ENCODE peak calls at places on chromosomes 11 and 22, in seven cellular contexts. E is stomach, A is neural progenitor cell, M is left ventricle myocardium inferior, W is heart right ventricle, B is uterus, K is Peyer's patch. D is an unnamed sample. For H3K4me1 and H3K36me3, the result is how much of the 10 kb centered on the place peaks cover.

GRCh38 chr11:66317766-66318575 is 1.1 kb upstream of the CD248 start:
- DNase-seq in K (peak), W (no peak), A (peak), B (peak), E (peak), M (peak), D (peak)

GRCh38 chr11:119346605-119347004 is at the start of gene MFRP:
- DNase-seq in B (no peak), K (no peak), E (no peak), W (no peak), A (no peak), M (no peak), D (no peak)

GRCh38 chr11:115930276-115930675 is 426.1 kb upstream of the CADM1 start:
- DNase-seq in K (no peak), E (no peak), B (no peak), M (no peak), W (no peak), A (no peak), D (no peak)

GRCh38 chr11:63920126-63920869 is 3.3 kb upstream of the RCOR2 start:
- DNase-seq in A (peak), W (peak), B (no peak), K (peak), E (peak), M (peak), D (peak)

GRCh38 chr11:133269272-133269671 is 263.0 kb downstream of the OPCML start:
- DNase-seq in K (no peak), W (no peak), B (no peak), E (no peak), M (no peak), A (no peak), D (no peak)

GRCh38 chr11:40606800-40607199 is 852.7 kb downstream of the LRRC4C start:
- DNase-seq in E (no peak), M (no peak), W (no peak), A (no peak), B (no peak), K (no peak), D (no peak)

GRCh38 chr11:64705501-64705900 is 17.5 kb downstream of the NRXN2 start:
- DNase-seq in K (no peak), B (no peak), A (no peak), W (no peak), M (no peak), E (no peak), D (no peak)

GRCh38 chr11:127000291-127000968 is at the start of gene KIRREL3:
- DNase-seq in A (peak), B (no peak), W (peak), M (no peak), K (no peak), E (no peak), D (no peak)

GRCh38 chr11:87428266-87428665 is 390.5 kb downstream of the TMEM135 start:
- DNase-seq in M (no peak), E (no peak), K (no peak), W (no peak), A (no peak), B (no peak), D (no peak)

GRCh38 chr22:45284705-45285305 is at the start of gene UPK3A:
- DNase-seq in W (peak), M (peak), A (peak), E (peak), B (no peak), K (peak), D (peak)

GRCh38 chr11:44290206-44290605 is 19.7 kb downstream of the ALX4 start:
- DNase-seq in B (no peak), K (no peak), E (no peak), W (no peak), A (no peak), M (no peak), D (no peak)

GRCh38 chr11:134531331-134532135 is 119.5 kb upstream of the B3GAT1 start:
- DNase-seq in E (peak), W (peak), M (peak), K (peak), B (peak), A (peak), D (no peak)

GRCh38 chr11:66723693-66724092 is 5.3 kb downstream of the SPTBN2 start:
- DNase-seq in K (no peak), B (no peak), M (no peak), E (no peak), A (no peak), W (no peak), D (peak)

GRCh38 chr11:61587541-61587941 is 6.7 kb upstream of the SYT7 start:
- DNase-seq in A (peak), K (peak), E (peak), M (peak), B (peak), W (peak), D (peak)

GRCh38 chr11:101955278-101955677 is 39.0 kb upstream of the ANGPTL5 start:
- DNase-seq in A (no peak), M (no peak), K (no peak), W (no peak), B (no peak), E (no peak), D (no peak)

GRCh38 chr11:75615709-75616108 is 53.1 kb downstream of the MAP6 start:
- DNase-seq in M (no peak), B (no peak), K (no peak), E (no peak), A (no peak), W (no peak), D (no peak)

GRCh38 chr22:41030891-41031290 is 61.5 kb upstream of the EP300 start:
- DNase-seq in K (no peak), A (no peak), E (no peak), B (no peak), M (no peak), W (no peak), D (no peak)

GRCh38 chr11:82703226-82703625 is 30.4 kb downstream of the FAM181B start:
- DNase-seq in E (no peak), A (no peak), M (no peak), W (no peak), K (no peak), B (no peak), D (no peak)

GRCh38 chr11:92702037-92702436 is 267.4 kb upstream of the MTNR1B start:
- DNase-seq in W (no peak), M (no peak), K (no peak), E (no peak), B (no peak), A (no peak), D (no peak)

DNA sequence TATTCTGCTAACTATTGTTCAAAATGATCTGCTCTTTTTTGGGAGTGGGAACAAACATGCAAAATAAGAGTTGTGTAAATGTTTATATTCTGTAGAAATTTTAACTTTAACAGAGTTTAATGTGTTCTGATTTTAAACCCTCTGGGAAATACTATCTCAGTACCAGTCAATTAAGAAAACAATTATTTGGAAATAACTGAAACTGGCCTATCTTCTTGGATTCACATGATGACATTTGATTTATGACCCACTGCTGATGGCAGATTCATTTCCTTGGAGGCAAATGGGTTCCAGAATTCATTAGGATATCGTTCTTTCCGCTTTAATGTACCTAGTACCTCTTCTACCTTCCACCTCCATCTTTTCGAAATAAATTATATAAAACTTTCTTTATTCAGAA is 5.5 kb downstream of the SIK2 start:
- DNase-seq in W (no peak), B (no peak), A (no peak), E (no peak), M (no peak), K (no peak), D (no peak)
- H3K4me1 ChIP-seq in W (under half), B (under half), A (under half), E (under half), M (half or more), K (under half), D (under half)

DNA sequence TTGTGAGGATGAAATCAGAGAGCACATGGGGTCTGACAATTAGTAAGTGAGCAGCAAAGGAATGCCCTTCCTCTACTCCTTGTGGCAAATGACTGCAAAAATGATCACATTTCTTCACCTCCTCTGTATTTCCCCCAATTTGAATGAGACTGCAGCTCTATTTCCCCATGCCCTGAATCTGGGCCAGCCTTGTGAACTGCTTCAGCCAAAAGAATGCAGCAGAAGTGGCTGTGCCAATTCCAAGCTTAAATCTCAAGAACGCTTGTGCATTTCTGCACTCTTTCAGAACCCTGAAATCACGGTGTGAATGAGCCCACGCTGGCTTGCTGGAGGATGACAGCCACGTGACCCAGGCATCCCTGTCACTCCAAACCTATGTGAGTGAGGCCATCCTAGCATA is 9.9 kb downstream of the SLC43A3 start:
- DNase-seq in W (no peak), E (no peak), B (no peak), M (no peak), A (no peak), K (no peak), D (no peak)
- H3K36me3 ChIP-seq in W (half or more), E (half or more), B (under half), M (half or more), A (under half), K (under half), D (under half)

GRCh38 chr11:2526808-2527381 is 82.1 kb downstream of the KCNQ1 start:
- DNase-seq in W (peak), A (no peak), B (peak), E (peak), K (peak), M (peak), D (peak)
- TF ChIP-seq CTCF in W (no peak), A (peak), B (no peak), E (peak), K (peak), M (peak), D (peak)

DNA sequence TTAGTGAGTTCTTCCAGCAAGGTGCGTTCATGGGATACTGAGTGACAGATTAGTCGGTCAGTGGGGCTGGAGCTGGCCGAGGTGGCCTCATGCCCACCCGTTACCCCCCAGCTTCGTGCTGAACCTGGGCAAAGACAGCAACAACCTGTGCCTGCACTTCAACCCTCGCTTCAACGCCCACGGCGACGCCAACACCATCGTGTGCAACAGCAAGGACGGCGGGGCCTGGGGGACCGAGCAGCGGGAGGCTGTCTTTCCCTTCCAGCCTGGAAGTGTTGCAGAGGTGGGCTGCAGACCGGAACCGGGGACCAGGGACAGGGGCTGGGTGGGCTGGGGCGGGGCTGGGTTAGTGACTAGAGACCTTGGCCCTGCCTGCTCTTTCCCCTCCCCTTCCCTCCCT is 2.9 kb downstream of the LGALS1 start:
- DNase-seq in B (no peak), W (no peak), A (no peak), E (no peak), M (no peak), K (no peak), D (no peak)
- H3K4me1 ChIP-seq in B (under half), W (under half), A (under half), E (under half), M (half or more), K (under half), D (under half)

GRCh38 chr22:25123677-25124076 is 76.0 kb upstream of the CRYBB3 start:
- DNase-seq in M (no peak), K (no peak), A (no peak), W (no peak), B (no peak), E (no peak), D (no peak)
- H3K36me3 ChIP-seq in M (under half), K (under half), A (under half), W (under half), B (under half), E (under half), D (under half)

DNA sequence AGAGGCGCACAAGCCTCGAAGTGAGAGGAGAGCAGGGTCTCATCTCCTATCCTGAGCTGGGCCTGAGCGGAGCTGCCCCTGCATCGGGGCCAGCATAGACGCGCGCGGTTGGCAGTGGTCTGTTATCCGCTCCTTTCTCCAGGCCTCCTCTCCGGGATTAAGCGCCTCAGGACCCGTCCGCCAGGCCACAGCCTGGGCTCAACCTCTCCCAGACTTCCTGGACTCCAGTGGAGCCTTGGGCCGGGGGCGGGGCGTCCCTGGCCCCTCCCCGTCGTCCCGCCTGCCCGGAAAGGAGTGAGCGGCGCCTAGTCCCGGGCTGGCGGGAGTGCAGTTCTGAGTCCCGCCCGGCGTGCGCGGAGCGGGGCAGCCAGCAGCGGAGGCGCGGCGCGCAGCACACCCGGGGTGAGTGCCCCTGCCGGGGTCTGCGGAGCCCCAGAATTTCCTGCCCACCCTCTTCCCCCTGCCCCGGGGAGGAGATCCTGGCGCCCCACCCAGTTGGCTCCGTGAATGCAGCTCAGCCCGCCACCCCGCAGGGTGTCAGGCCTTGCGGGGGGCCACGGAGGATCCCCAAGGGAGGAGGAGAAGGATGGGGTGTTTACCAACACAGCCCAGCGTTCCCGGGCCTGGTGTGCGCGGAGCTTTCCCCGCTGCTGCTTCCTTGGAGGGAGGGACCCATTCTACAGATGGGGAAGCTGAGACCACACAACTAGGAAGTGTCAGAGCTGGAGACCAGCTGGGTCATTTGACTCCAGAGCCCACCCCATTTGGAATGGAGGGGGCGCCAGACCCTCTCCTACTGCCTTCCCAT is at the start of gene TCIRG1:
- DNase-seq in E (peak), A (peak), B (peak), W (peak), M (peak), K (peak), D (peak)
- TF ChIP-seq CTCF in E (no peak), A (no peak), B (no peak), W (no peak), M (peak), K (no peak), D (no peak)

GRCh38 chr22:32202161-32202538 is 2.7 kb downstream of the RFPL2 start:
- DNase-seq in K (no peak), M (no peak), E (no peak), W (no peak), B (no peak), A (no peak), D (no peak)
- H3K4me1 ChIP-seq in K (under half), M (under half), E (under half), W (under half), B (under half), A (under half), D (under half)

DNA sequence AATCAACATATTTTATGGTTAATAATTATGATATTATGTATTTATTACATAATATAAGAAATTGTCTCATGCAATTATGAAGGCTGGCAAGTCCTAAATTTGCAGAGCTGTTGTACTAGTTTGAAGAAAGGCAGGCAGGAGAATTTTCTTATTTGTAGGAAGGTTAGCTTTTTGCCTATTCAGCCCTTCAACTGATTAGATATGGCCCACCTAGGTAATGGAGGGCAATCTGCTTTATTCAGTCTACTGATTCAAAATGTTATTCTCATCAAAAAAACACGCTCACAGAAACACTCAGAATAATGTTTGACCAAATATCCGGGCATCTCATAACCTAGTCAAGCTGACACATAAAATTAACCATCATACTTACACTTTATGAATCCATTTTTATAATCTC is 589.0 kb downstream of the NELL1 start:
- DNase-seq in E (no peak), B (no peak), A (no peak), M (no peak), W (no peak), K (no peak), D (no peak)
- H3K36me3 ChIP-seq in E (under half), B (under half), A (under half), M (under half), W (under half), K (under half), D (under half)

DNA sequence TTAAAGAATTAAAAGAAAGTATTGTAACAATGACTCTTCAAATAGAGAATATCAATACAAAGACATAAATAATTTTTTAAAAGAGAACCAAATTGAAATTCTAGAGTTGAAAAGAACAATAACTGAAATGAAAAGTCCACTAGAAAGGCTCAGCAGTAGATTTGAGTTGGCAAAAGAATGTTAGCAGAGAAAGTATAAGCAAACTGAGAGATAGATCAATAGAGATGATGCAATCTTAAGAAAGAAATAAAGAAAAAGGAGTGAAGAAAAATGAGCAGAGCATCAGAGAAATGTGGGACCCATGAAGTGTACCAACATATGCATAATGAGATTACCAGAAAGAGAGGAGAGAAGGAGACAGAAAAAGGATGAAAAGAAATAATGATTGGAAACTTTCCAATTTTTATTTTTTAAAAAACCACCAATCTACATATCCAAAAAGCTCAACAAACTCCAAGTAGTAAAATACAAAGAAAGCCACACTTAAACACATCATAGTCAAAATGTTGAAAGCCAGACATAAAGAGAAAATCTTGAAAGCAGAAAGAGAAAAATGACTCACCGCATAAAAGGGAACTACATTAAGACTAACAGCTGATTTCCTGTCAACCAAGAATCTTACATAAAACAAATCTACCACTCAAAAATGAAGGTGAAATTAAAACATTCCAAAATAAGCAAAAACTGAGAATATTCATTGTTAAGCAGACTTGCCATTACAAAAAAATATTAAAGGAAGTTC is 20.9 kb downstream of the NCF4 start:
- DNase-seq in K (no peak), M (no peak), W (no peak), B (no peak), E (no peak), A (no peak), D (no peak)
- TF ChIP-seq CTCF in K (no peak), M (no peak), W (no peak), B (no peak), E (no peak), A (no peak), D (no peak)